ENCODE peak calls at places on chromosomes 13 and 19, in five cellular contexts. I is heart left ventricle, J is Peyer's patch, C is neural progenitor cell, A is IMR-90. X is an unnamed sample.

GRCh38 chr13:43127827-43128226 is 104.4 kb downstream of the DNAJC15 start:
- DNase-seq in I (no peak), J (no peak), A (no peak), C (no peak), X (no peak)

GRCh38 chr13:73416093-73416492 is 357.3 kb downstream of the KLF5 start:
- DNase-seq in I (no peak), A (no peak), J (no peak), C (peak; percentile 30), X (no peak)

GRCh38 chr13:23743717-23744116 is 145.5 kb downstream of the MIPEP start:
- DNase-seq in C (no peak), A (no peak), I (no peak), J (no peak), X (no peak)

GRCh38 chr19:29715695-29716581 is 877 bp upstream of the C19orf12 start:
- DNase-seq in C (no peak), I (no peak), J (peak; percentile 71), A (no peak), X (peak; percentile 42)

GRCh38 chr13:50161052-50161451 is 145.8 kb downstream of the KCNRG start:
- DNase-seq in A (peak; percentile 56), I (no peak), J (no peak), C (no peak), X (no peak)

GRCh38 chr19:2532252-2533071 is 56.5 kb downstream of the GADD45B start:
- DNase-seq in C (no peak), A (peak; percentile 76), I (no peak), J (no peak), X (no peak)

GRCh38 chr13:20360835-20361412 is 128.8 kb upstream of the GJB6 start:
- DNase-seq in A (no peak), C (no peak), I (no peak), J (no peak), X (no peak)

GRCh38 chr13:77359171-77359570 is 32.3 kb upstream of the MYCBP2 start:
- DNase-seq in J (no peak), C (no peak), A (peak; percentile 1), I (no peak), X (no peak)

GRCh38 chr13:59771272-59771671 is 392.5 kb downstream of the DIAPH3 start:
- DNase-seq in C (peak; percentile 20), J (no peak), A (peak; percentile 59), I (no peak), X (no peak)

GRCh38 chr13:50365683-50366391 is 350.6 kb downstream of the KCNRG start:
- DNase-seq in A (no peak), I (no peak), J (peak; percentile 57), C (no peak), X (peak; percentile 23)

GRCh38 chr19:55778331-55778730 is 9.4 kb downstream of the RFPL4AL1 start:
- DNase-seq in I (no peak), A (no peak), C (no peak), J (no peak), X (no peak)

GRCh38 chr13:73109288-73109899 is 50.6 kb downstream of the KLF5 start:
- DNase-seq in A (no peak), J (no peak), I (no peak), C (no peak), X (no peak)

GRCh38 chr19:23318143-23318542 is 67.9 kb upstream of the ZNF724 start:
- DNase-seq in A (peak; percentile 10), J (no peak), C (no peak), I (no peak), X (no peak)

GRCh38 chr19:12580180-12580694 is 29.0 kb upstream of the ZNF564 start:
- DNase-seq in C (no peak), A (peak; percentile 89), I (no peak), J (no peak), X (no peak)

GRCh38 chr13:110666255-110666533 is 39.7 kb downstream of the CARS2 start:
- DNase-seq in J (peak; percentile 45), A (no peak), I (no peak), C (no peak), X (no peak)

GRCh38 chr19:23523863-23524262 is 128.6 kb upstream of the ZNF91 start:
- DNase-seq in C (no peak), I (no peak), J (no peak), A (no peak), X (no peak)

GRCh38 chr19:19050731-19051130 is 13.1 kb upstream of the SLC25A42 start:
- DNase-seq in C (no peak), A (no peak), J (no peak), I (no peak), X (no peak)

GRCh38 chr13:75217949-75218348 is 264.0 kb downstream of the TBC1D4 start:
- DNase-seq in A (peak; percentile 4), I (no peak), C (peak; percentile 35), J (no peak), X (no peak)

GRCh38 chr19:36163813-36164212 is 11.6 kb upstream of the COX7A1 start:
- DNase-seq in I (no peak), A (no peak), J (no peak), C (no peak), X (no peak)

GRCh38 chr19:3275068-3275582 is 50.7 kb downstream of the CELF5 start:
- DNase-seq in J (no peak), I (no peak), C (peak; percentile 87), A (no peak), X (no peak)

GRCh38 chr13:111508902-111509509 is 188.6 kb downstream of the TEX29 start:
- DNase-seq in A (no peak), C (no peak), I (no peak), J (no peak), X (no peak)

GRCh38 chr19:34375598-34375997 is 10.6 kb downstream of the GPI start:
- DNase-seq in I (no peak), C (no peak), A (peak; percentile 6), J (no peak), X (no peak)

GRCh38 chr13:112136095-112136494 is 69.1 kb downstream of the SOX1 start:
- DNase-seq in A (no peak), C (no peak), I (no peak), J (no peak), X (no peak)

GRCh38 chr19:47765522-47766358 is 12.8 kb upstream of the SELENOW start:
- DNase-seq in I (peak; percentile 76), A (peak; percentile 44), J (peak; percentile 79), C (peak; percentile 78), X (peak; percentile 72)

GRCh38 chr19:4369888-4370260 is 26.5 kb downstream of the MPND start:
- DNase-seq in C (peak; percentile 59), J (peak; percentile 90), A (peak; percentile 26), I (no peak), X (peak; percentile 76)

GRCh38 chr19:17086129-17086528 is 10.6 kb downstream of the MYO9B start:
- DNase-seq in C (no peak), I (no peak), A (no peak), J (no peak), X (no peak)

GRCh38 chr13:100176781-100177389 is 88.0 kb downstream of the PCCA start:
- DNase-seq in I (no peak), C (peak; percentile 30), J (no peak), A (peak; percentile 54), X (no peak)

GRCh38 chr19:4531562-4532165 is 3.4 kb downstream of the PLIN5 start:
- DNase-seq in I (no peak), A (no peak), C (no peak), J (no peak), X (no peak)

GRCh38 chr19:29620931-29621351 is 14.9 kb downstream of the POP4 start:
- DNase-seq in A (no peak), J (no peak), I (no peak), C (no peak), X (peak; percentile 18)

GRCh38 chr19:1245884-1246816 is 2.2 kb upstream of the MIDN start:
- DNase-seq in I (peak; percentile 95), J (peak; percentile 93), A (no peak), C (peak; percentile 42), X (peak; percentile 88)

GRCh38 chr19:53254451-53255341 is at the start of gene ZNF677:
- DNase-seq in A (peak; percentile 76), I (peak; percentile 98), C (peak; percentile 83), J (peak; percentile 84), X (peak; percentile 72)

GRCh38 chr19:19113040-19113541 is 25.2 kb downstream of the TMEM161A start:
- DNase-seq in I (no peak), J (no peak), A (peak; percentile 74), C (peak; percentile 64), X (no peak)

GRCh38 chr13:46640843-46641242 is 87.9 kb downstream of the LRCH1 start:
- DNase-seq in J (no peak), I (no peak), C (no peak), A (peak; percentile 58), X (no peak)

DNA sequence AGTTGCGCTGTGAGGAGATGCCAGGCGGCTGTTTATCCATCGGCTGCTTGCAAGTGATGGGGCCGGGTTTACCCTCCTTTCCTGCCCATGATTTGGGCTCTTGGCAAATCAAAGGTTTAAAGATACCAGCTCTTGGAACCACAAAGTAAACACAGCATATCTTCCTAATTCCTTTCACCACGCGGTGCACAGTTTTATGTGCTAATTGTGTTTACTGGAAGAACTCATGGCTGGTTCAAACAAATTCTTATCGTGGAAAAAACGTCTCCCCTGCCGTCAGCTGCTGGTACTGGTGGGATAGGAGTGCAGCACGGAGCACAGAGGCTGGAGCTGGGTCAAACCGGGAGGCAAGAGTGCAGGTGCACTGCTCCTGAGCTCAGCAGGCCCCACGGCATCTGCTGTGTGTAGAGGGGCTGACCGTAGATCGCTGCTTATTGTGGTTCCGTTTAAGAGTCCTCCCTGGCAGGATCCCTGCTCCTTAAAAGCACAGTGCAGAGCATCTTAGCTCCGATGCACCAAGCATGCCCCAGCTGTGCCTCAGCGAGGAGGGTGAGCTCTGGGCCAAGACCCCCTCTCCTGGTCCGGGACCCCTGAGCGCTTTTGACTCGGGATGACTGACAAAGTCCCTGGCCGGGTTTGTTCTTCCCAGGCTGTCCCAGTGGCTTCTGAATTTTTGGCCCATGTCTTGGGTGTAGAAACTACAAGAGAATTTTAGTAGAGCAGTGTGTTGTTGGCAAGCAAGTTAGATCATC is 51.3 kb upstream of the GAS6 start:
- DNase-seq in J (no peak), I (no peak), C (no peak), A (no peak), X (no peak)
- TF ChIP-seq CTCF in J (no peak), I (no peak), C (no peak), A (no peak), X (no peak)

GRCh38 chr19:10151521-10151920 is 31.8 kb upstream of the EIF3G start:
- DNase-seq in J (no peak), C (no peak), A (no peak), I (no peak), X (no peak)
- H3K36me3 ChIP-seq in J (no peaks in the 10 kb centered on the region), C (peaks cover 10% of the 10 kb centered on the region), A (peaks cover 69% of the 10 kb centered on the region), I (peaks cover 5% of the 10 kb centered on the region), X (no peaks in the 10 kb centered on the region)

GRCh38 chr13:48532473-48533206 is at the start of gene RCBTB2:
- DNase-seq in J (peak; percentile 99), C (peak; percentile 99), A (peak; percentile 96), I (peak; percentile 99), X (peak; percentile 99)
- TF ChIP-seq CTCF in J (no peak), C (no peak), A (no peak), I (no peak), X (no peak)

GRCh38 chr19:38841787-38842438 is 7.9 kb downstream of the HNRNPL start:
- DNase-seq in I (no peak), C (no peak), A (no peak), J (peak; percentile 78), X (no peak)

GRCh38 chr19:38841180-38841766 is 8.5 kb downstream of the HNRNPL start:
- DNase-seq in J (no peak), A (no peak), C (no peak), I (no peak), X (no peak)

GRCh38 chr19:38839816-38840582 is 8.4 kb upstream of the ECH1 start:
- DNase-seq in A (peak; percentile 40), I (no peak), C (no peak), J (no peak), X (no peak)

GRCh38 chr19:38838986-38839761 is 7.6 kb upstream of the ECH1 start:
- DNase-seq in A (no peak), J (no peak), I (no peak), C (no peak), X (no peak)

GRCh38 chr19:38840583-38840968 is 9.0 kb upstream of the ECH1 start:
- DNase-seq in C (no peak), I (no peak), A (no peak), J (no peak), X (no peak)
- H3K36me3 ChIP-seq in C (peaks cover 13% of the 10 kb centered on the region), I (peaks cover 10% of the 10 kb centered on the region), A (peaks cover 91% of the 10 kb centered on the region), J (peaks cover 6% of the 10 kb centered on the region), X (peaks cover 87% of the 10 kb centered on the region)